ENCODE peak calls at places on chromosome 11, in four cellular contexts. W is PC-3; I is CD8-positive, alpha-beta T cell; B is astrocyte of the spinal cord. L is an unnamed sample.

GRCh38 chr11:114317738-114318137 is 21.5 kb downstream of the NNMT start:
- DNase-seq in B (peak), W (peak), I (no peak), L (no peak)

GRCh38 chr11:132448334-132448995 is 1078.0 kb downstream of the NTM start:
- DNase-seq in W (no peak), B (peak), I (no peak), L (no peak)

GRCh38 chr11:84089072-84090057 is 803.2 kb upstream of the CCDC90B start:
- DNase-seq in I (no peak), W (no peak), B (no peak), L (no peak)

GRCh38 chr11:8747173-8747572 is 64.6 kb downstream of the RPL27A start:
- DNase-seq in B (no peak), W (no peak), I (no peak), L (no peak)

GRCh38 chr11:113553235-113553634 is 78.0 kb upstream of the DRD2 start:
- DNase-seq in W (peak), I (no peak), B (peak), L (no peak)

GRCh38 chr11:3169235-3169951 is 4.3 kb upstream of the OSBPL5 start:
- DNase-seq in B (peak), I (no peak), W (peak), L (no peak)

GRCh38 chr11:123188508-123189165 is 6.4 kb downstream of the CLMP start:
- DNase-seq in B (peak), I (no peak), W (peak), L (no peak)

GRCh38 chr11:16889905-16890304 is 124.3 kb downstream of the PLEKHA7 start:
- DNase-seq in I (no peak), W (no peak), B (no peak), L (no peak)

GRCh38 chr11:3104051-3104714 is 47.0 kb upstream of the CARS1 start:
- DNase-seq in I (no peak), W (no peak), B (no peak), L (no peak)

GRCh38 chr11:6319001-6319878 is 1.1 kb downstream of the CAVIN3 start:
- DNase-seq in B (peak), W (no peak), I (no peak), L (no peak)

GRCh38 chr11:67656278-67656922 is 5.9 kb upstream of the ACY3 start:
- DNase-seq in W (no peak), B (no peak), I (no peak), L (no peak)

GRCh38 chr11:99423435-99423983 is 402.8 kb downstream of the CNTN5 start:
- DNase-seq in B (no peak), I (no peak), W (no peak), L (no peak)

GRCh38 chr11:99422581-99423434 is 402.1 kb downstream of the CNTN5 start:
- DNase-seq in B (peak), W (peak), I (no peak), L (no peak)

GRCh38 chr11:99424313-99425084 is 403.8 kb downstream of the CNTN5 start:
- DNase-seq in W (no peak), B (no peak), I (no peak), L (no peak)

GRCh38 chr11:99418927-99419707 is 398.4 kb downstream of the CNTN5 start:
- DNase-seq in B (peak), I (no peak), W (peak), L (no peak)

GRCh38 chr11:99419991-99420390 is 399.2 kb downstream of the CNTN5 start:
- DNase-seq in I (no peak), B (no peak), W (peak), L (no peak)
- H3K4me3 ChIP-seq in I (no peak), B (no peak), W (no peak), L (no peak)

GRCh38 chr11:125625594-125626380 is 824 bp downstream of the CHEK1 start:
- DNase-seq in I (peak), W (peak), B (peak), L (peak)

GRCh38 chr11:125627236-125627910 is 2.4 kb downstream of the CHEK1 start:
- DNase-seq in W (peak), I (no peak), B (peak), L (no peak)

GRCh38 chr11:125624756-125625213 is at the start of gene CHEK1:
- DNase-seq in W (no peak), B (no peak), I (no peak), L (no peak)

GRCh38 chr11:125625225-125625593 is 246 bp downstream of the CHEK1 start:
- DNase-seq in W (no peak), I (no peak), B (no peak), L (no peak)

GRCh38 chr11:125626381-125626950 is 1.5 kb downstream of the CHEK1 start:
- DNase-seq in W (no peak), B (no peak), I (peak), L (peak)
- TF ChIP-seq CTCF in W (peak), B (peak), I (peak), L (peak)

GRCh38 chr11:112163875-112164521 is at the start of gene IL18:
- DNase-seq in B (peak), W (peak), I (no peak), L (no peak)
- H3K4me3 ChIP-seq in B (peak), W (peak), I (no peak), L (no peak)

DNA sequence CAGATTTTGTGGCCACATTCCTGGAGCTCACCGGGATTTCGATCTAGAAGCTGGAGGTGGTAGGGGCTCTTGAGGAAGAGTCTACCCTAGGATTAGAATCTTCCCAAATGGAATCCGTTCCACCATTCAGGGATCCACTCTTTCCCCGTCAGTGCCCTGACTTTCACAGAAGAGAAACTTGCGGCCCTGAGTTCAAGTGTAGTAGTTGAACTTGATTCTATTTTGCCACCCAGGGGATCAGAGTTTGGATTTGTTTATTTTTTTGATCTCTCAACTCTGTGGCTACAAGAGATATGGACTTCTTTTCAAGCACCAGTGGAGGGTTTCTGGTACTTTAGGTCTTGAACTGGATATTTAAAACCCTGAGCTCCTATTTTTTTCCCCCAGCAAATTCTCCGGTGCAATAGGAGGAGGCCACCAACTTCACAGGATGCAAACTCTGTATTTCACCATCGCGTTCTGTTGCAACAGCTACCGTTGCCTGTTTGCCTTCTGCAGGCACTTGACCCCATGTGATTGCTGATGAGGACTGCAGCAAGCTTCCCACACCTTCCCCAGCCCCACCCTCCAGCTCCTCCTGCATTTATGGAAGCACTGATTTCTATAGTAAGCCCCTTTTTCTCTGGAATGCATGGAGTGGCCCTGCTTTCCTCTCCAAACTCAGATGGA is 14.8 kb upstream of the MRGPRF start:
- DNase-seq in W (no peak), I (no peak), B (no peak), L (no peak)
- TF ChIP-seq CTCF in W (no peak), I (no peak), B (no peak), L (no peak)

GRCh38 chr11:68844801-68845200 is 3.1 kb upstream of the CPT1A start:
- DNase-seq in B (no peak), W (no peak), I (no peak), L (no peak)

GRCh38 chr11:68844376-68844775 is 2.7 kb upstream of the CPT1A start:
- DNase-seq in B (no peak), W (no peak), I (no peak), L (no peak)

GRCh38 chr11:68842427-68843051 is 823 bp upstream of the CPT1A start:
- DNase-seq in W (no peak), B (no peak), I (no peak), L (no peak)

GRCh38 chr11:68843052-68843561 is 1.4 kb upstream of the CPT1A start:
- DNase-seq in I (no peak), W (no peak), B (peak), L (no peak)

DNA sequence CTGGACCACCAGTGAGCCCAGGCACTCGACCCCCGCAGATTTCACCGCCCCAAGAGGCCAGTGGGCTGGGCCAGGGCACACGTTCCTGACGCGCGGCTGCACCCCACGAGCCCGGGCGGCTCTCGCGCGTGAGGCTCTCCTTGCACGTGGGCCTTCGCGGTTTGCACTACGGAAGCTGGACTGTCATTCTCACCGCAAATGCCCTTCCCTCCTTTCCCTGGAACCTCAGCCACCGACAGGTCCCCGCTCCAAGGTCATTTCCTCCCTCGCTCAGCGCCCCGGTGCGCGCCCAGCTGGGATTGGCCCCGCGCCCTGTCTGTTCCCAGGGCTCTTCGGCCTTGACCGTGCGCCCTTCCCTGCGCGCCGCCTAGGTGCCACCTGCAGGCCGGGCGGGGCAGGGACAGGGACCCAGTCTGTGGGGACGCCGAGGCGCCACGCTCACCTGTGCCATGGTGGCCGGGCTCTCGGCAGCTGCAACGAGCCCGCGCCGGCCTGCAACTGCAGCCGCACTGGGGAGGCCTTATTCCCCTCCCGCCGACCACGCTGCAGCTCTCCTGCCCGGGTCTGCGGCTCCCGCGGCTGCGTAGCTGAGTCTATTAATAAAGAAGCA is 2.1 kb upstream of the CPT1A start:
- DNase-seq in W (peak), B (peak), I (peak), L (peak)
- H3K4me3 ChIP-seq in W (peak), B (peak), I (peak), L (peak)

DNA sequence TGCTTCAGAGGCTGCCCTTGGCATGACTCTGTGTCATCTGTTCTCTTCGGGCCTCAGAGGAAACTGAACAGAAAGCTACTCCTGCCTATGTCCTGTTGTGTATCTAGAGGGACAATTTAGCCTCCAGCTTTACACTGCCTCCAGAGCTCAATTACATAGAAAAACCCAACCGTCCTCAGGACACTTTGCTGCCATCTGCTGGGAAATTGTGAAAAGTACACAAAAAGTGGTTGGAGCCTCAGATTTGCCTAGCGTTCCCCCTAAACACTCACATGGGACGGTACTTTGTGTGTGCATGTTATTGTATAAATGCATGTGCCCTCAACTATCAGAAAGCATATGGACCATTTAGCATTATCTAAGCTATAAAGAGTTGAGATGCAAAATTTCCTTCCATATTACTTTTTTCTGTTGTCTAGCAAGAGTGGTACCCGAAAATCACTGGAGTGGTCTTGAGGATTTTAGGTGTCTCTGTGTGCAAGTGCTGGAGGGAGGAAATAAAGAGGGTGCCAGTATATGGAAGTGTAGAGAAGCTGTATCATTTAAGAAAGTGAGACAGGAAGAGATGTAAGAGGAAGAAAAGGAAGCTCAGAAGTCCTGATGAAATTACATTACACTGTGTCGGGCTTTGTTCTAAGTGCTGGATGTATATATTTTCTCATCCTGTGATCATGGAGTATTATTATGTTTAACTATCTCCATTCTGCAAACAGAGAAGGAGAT is 8.7 kb upstream of the MS4A4E start:
- DNase-seq in B (no peak), W (peak), I (no peak), L (no peak)
- TF ChIP-seq CTCF in B (no peak), W (peak), I (peak), L (peak)

DNA sequence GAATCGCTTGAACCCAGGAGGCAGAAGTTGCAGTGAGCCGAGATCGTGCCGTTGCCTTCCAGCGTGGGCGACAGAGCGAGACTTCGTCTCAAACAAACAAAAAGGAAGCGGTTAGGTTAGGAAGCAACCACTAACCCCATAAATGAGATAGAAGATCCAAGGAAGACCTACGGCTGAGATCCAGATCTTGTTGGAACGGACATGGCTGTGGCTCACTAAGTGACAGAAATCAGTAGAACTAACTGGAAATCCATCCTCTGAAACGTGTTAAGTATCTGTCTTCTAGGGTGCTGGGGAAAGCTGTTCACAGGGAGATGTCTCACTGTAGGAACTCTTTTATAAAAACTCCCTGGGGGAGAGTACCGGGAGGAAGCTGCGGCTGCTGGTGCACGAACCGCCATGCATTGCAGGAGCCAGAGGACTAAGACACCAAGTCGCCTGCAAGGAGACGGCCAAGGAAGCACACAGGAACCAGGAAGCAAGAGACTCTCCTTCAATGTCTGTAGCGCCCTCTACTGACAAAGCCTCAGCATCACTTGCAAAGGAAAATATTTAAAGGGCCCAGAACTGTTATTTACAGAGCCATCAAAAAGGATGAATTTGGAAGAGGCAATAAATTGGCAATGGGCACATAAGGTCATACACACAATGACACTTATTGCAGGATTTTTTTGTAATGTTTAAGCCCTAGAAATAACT is 16.9 kb upstream of the SPTY2D1 start:
- DNase-seq in I (no peak), W (peak), B (peak), L (peak)
- H3K4me3 ChIP-seq in I (no peak), W (no peak), B (no peak), L (peak)

L was measured in GM12864.